ENCODE peak calls at places on chromosomes 4 and X, in seven cellular contexts. J is GDM1; Y is fibroblast of lung; L is neural crest cell; U is naive thymus-derived CD8-positive, alpha-beta T cell; E is psoas muscle; D is posterior vena cava. K is an unnamed sample.

GRCh38 chr4:153537493-153537960 is 71.4 kb downstream of the TMEM131L start:
- DNase-seq in J (no peak), Y (no peak), L (no peak), U (no peak), E (no peak), D (no peak), K (no peak)

GRCh38 chr4:74531952-74532794 is 87.2 kb downstream of the AREG start:
- DNase-seq in J (peak), Y (peak), L (no peak), U (no peak), E (no peak), D (no peak), K (peak)

GRCh38 chr4:5378002-5378401 is 326.7 kb downstream of the STK32B start:
- DNase-seq in J (no peak), Y (no peak), L (peak), U (no peak), E (no peak), D (no peak), K (peak)

GRCh38 chr4:121551881-121552280 is 144.9 kb downstream of the ANXA5 start:
- DNase-seq in J (no peak), Y (peak), L (no peak), U (no peak), E (no peak), D (no peak), K (no peak)

GRCh38 chrX:54182864-54183613 is at the start of gene FAM120C:
- DNase-seq in J (peak), Y (peak), L (peak), U (peak), E (peak), D (peak), K (peak)

GRCh38 chr4:25767877-25768475 is 94.8 kb downstream of the SEL1L3 start:
- DNase-seq in J (peak), Y (peak), L (peak), U (no peak), E (no peak), D (no peak), K (peak)

GRCh38 chrX:85379174-85379907 is at the start of gene POF1B:
- DNase-seq in J (no peak), Y (no peak), L (no peak), U (no peak), E (no peak), D (no peak), K (peak)

GRCh38 chr4:66062044-66062443 is 391.8 kb upstream of the EPHA5 start:
- DNase-seq in J (no peak), Y (peak), L (no peak), U (no peak), E (no peak), D (no peak), K (no peak)

GRCh38 chr4:158170691-158171455 is 2.0 kb downstream of the GASK1B start:
- DNase-seq in J (peak), Y (peak), L (no peak), U (no peak), E (peak), D (peak), K (no peak)

GRCh38 chr4:80306255-80306654 is 29.3 kb upstream of the CFAP299 start:
- DNase-seq in J (no peak), Y (peak), L (no peak), U (no peak), E (no peak), D (no peak), K (no peak)

GRCh38 chrX:124719060-124719459 is 372.7 kb downstream of the SH2D1A start:
- DNase-seq in J (no peak), Y (no peak), L (no peak), U (no peak), E (no peak), D (no peak), K (peak)

GRCh38 chr4:5730436-5730835 is 19.4 kb downstream of the EVC start:
- DNase-seq in J (no peak), Y (no peak), L (no peak), U (no peak), E (no peak), D (no peak), K (no peak)

GRCh38 chr4:90951037-90951436 is 823.8 kb downstream of the CCSER1 start:
- DNase-seq in J (no peak), Y (peak), L (no peak), U (no peak), E (no peak), D (no peak), K (peak)

GRCh38 chr4:108370291-108370690 is 201.6 kb upstream of the LEF1 start:
- DNase-seq in J (no peak), Y (no peak), L (no peak), U (peak), E (no peak), D (no peak), K (peak)

GRCh38 chr4:81631958-81632439 is 160.3 kb upstream of the RASGEF1B start:
- DNase-seq in J (no peak), Y (peak), L (no peak), U (no peak), E (no peak), D (no peak), K (peak)

GRCh38 chr4:73883306-73883705 is 14.1 kb downstream of the CXCL1 start:
- DNase-seq in J (no peak), Y (peak), L (no peak), U (no peak), E (no peak), D (no peak), K (no peak)

GRCh38 chr4:36213956-36214355 is 30.4 kb downstream of the ARAP2 start:
- DNase-seq in J (no peak), Y (no peak), L (no peak), U (no peak), E (no peak), D (no peak), K (peak)

GRCh38 chr4:119977135-119977534 is 89.5 kb downstream of the MAD2L1 start:
- DNase-seq in J (no peak), Y (no peak), L (no peak), U (no peak), E (no peak), D (no peak), K (no peak)

GRCh38 chr4:37999000-37999745 is 39.0 kb downstream of the PTTG2 start:
- DNase-seq in J (no peak), Y (no peak), L (no peak), U (peak), E (no peak), D (no peak), K (peak)

GRCh38 chr4:74640111-74640903 is 154.0 kb downstream of the BTC start:
- DNase-seq in J (no peak), Y (peak), L (no peak), U (no peak), E (no peak), D (no peak), K (no peak)

GRCh38 chr4:76948441-76949292 is 885 bp upstream of the SEPTIN11 start:
- DNase-seq in J (no peak), Y (peak), L (peak), U (peak), E (peak), D (peak), K (peak)

GRCh38 chr4:151537726-151538125 is 128.8 kb downstream of the FHIP1A start:
- DNase-seq in J (no peak), Y (peak), L (no peak), U (no peak), E (no peak), D (no peak), K (no peak)